ENCODE peak calls at places on chromosomes 11 and 22, in ten cellular contexts. One of them, this sample, is unnamed.

GRCh38 chr11:57325735-57326048 is 940 bp upstream of the TNKS1BP1 start:
- DNase-seq in CD4-positive, alpha-beta T cell: no peak
- DNase-seq in heart right ventricle: peak; percentile 52
- DNase-seq in effector memory CD4-positive, alpha-beta T cell: no peak
- DNase-seq in cardiac muscle cell: no peak
- DNase-seq in uterus: no peak
- DNase-seq in iPS DF 6.9: no peak
- DNase-seq in endodermal cell: no peak
- DNase-seq in SJSA1: no peak
- DNase-seq in lower lobe of right lung: peak; percentile 76
- DNase-seq in this sample: no peak

GRCh38 chr11:67053896-67054850 is 2.5 kb upstream of the RHOD start:
- DNase-seq in CD4-positive, alpha-beta T cell: peak; percentile 47
- DNase-seq in heart right ventricle: peak; percentile 34
- DNase-seq in effector memory CD4-positive, alpha-beta T cell: no peak
- DNase-seq in cardiac muscle cell: peak; percentile 79
- DNase-seq in uterus: peak; percentile 46
- DNase-seq in iPS DF 6.9: no peak
- DNase-seq in endodermal cell: peak; percentile 91
- DNase-seq in SJSA1: peak; percentile 94
- DNase-seq in lower lobe of right lung: no peak
- DNase-seq in this sample: peak; percentile 22

GRCh38 chr22:32024791-32025190 is 18.3 kb upstream of the SLC5A1 start:
- DNase-seq in CD4-positive, alpha-beta T cell: no peak
- DNase-seq in heart right ventricle: no peak
- DNase-seq in effector memory CD4-positive, alpha-beta T cell: no peak
- DNase-seq in cardiac muscle cell: peak; percentile 5
- DNase-seq in uterus: no peak
- DNase-seq in iPS DF 6.9: no peak
- DNase-seq in endodermal cell: no peak
- DNase-seq in SJSA1: no peak
- DNase-seq in lower lobe of right lung: no peak
- DNase-seq in this sample: no peak

GRCh38 chr22:30908051-30908461 is 60.5 kb downstream of the MORC2 start:
- DNase-seq in CD4-positive, alpha-beta T cell: no peak
- DNase-seq in heart right ventricle: no peak
- DNase-seq in effector memory CD4-positive, alpha-beta T cell: no peak
- DNase-seq in cardiac muscle cell: no peak
- DNase-seq in uterus: no peak
- DNase-seq in iPS DF 6.9: no peak
- DNase-seq in endodermal cell: no peak
- DNase-seq in SJSA1: no peak
- DNase-seq in lower lobe of right lung: no peak
- DNase-seq in this sample: no peak

GRCh38 chr22:44143117-44143495 is 37.6 kb upstream of the PARVG start:
- DNase-seq in CD4-positive, alpha-beta T cell: no peak
- DNase-seq in heart right ventricle: no peak
- DNase-seq in effector memory CD4-positive, alpha-beta T cell: no peak
- DNase-seq in cardiac muscle cell: no peak
- DNase-seq in uterus: no peak
- DNase-seq in iPS DF 6.9: no peak
- DNase-seq in endodermal cell: no peak
- DNase-seq in SJSA1: no peak
- DNase-seq in lower lobe of right lung: no peak
- DNase-seq in this sample: no peak

GRCh38 chr22:17883356-17883755 is 109.1 kb upstream of the BID start:
- DNase-seq in CD4-positive, alpha-beta T cell: no peak
- DNase-seq in heart right ventricle: no peak
- DNase-seq in effector memory CD4-positive, alpha-beta T cell: no peak
- DNase-seq in cardiac muscle cell: no peak
- DNase-seq in uterus: no peak
- DNase-seq in iPS DF 6.9: no peak
- DNase-seq in endodermal cell: no peak
- DNase-seq in SJSA1: no peak
- DNase-seq in lower lobe of right lung: no peak
- DNase-seq in this sample: no peak

GRCh38 chr11:71385091-71385490 is 63.1 kb downstream of the DHCR7 start:
- DNase-seq in CD4-positive, alpha-beta T cell: no peak
- DNase-seq in heart right ventricle: no peak
- DNase-seq in effector memory CD4-positive, alpha-beta T cell: no peak
- DNase-seq in cardiac muscle cell: no peak
- DNase-seq in uterus: no peak
- DNase-seq in iPS DF 6.9: no peak
- DNase-seq in endodermal cell: no peak
- DNase-seq in SJSA1: no peak
- DNase-seq in lower lobe of right lung: no peak
- DNase-seq in this sample: no peak

GRCh38 chr11:39432929-39433328 is 2026.5 kb downstream of the LRRC4C start:
- DNase-seq in CD4-positive, alpha-beta T cell: no peak
- DNase-seq in heart right ventricle: no peak
- DNase-seq in effector memory CD4-positive, alpha-beta T cell: no peak
- DNase-seq in cardiac muscle cell: no peak
- DNase-seq in uterus: no peak
- DNase-seq in iPS DF 6.9: no peak
- DNase-seq in endodermal cell: no peak
- DNase-seq in SJSA1: no peak
- DNase-seq in lower lobe of right lung: no peak
- DNase-seq in this sample: no peak

GRCh38 chr11:110951041-110951440 is 238.8 kb upstream of the ARHGAP20 start:
- DNase-seq in CD4-positive, alpha-beta T cell: no peak
- DNase-seq in heart right ventricle: no peak
- DNase-seq in effector memory CD4-positive, alpha-beta T cell: no peak
- DNase-seq in cardiac muscle cell: no peak
- DNase-seq in uterus: no peak
- DNase-seq in iPS DF 6.9: no peak
- DNase-seq in endodermal cell: no peak
- DNase-seq in SJSA1: no peak
- DNase-seq in lower lobe of right lung: no peak
- DNase-seq in this sample: no peak

GRCh38 chr11:71228961-71229360 is 23.4 kb downstream of the SHANK2 start:
- DNase-seq in CD4-positive, alpha-beta T cell: no peak
- DNase-seq in heart right ventricle: no peak
- DNase-seq in effector memory CD4-positive, alpha-beta T cell: no peak
- DNase-seq in cardiac muscle cell: no peak
- DNase-seq in uterus: no peak
- DNase-seq in iPS DF 6.9: no peak
- DNase-seq in endodermal cell: no peak
- DNase-seq in SJSA1: no peak
- DNase-seq in lower lobe of right lung: no peak
- DNase-seq in this sample: no peak

DNA sequence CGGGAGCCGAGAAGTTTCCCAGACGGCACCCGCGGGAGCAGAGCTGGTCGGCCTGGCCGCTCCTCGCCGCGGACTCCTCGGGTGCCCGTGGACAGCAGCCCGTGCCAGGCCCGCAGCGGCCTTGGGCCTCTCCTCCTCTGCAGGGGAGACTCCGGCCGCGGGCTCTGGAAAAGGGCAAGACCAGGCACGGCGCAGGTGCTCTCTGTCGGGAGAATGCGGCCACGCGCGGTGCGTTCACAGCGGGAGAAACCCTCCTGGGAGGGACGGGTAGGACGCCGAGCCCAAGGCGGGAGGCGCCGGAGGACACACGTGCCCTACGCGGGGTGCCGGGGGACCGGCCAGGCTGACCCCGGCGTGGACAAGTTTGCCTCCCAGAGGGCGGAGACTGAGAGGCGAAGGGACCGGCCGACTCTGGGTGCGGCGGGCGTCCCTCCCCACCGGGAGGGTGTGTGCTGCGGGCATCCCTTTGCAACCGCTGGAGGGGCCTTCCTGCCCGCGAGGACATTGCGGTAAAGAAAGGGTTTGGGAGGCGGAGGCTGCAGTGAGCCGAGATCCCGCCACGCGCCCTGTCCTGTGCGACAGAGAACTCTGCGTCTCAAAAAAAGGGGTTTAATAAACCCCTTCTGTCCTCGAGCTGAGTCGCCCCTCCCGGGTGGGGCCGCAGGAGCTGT is 2.3 kb downstream of the IFITM1 start:
- DNase-seq in CD4-positive, alpha-beta T cell: no peak
- DNase-seq in heart right ventricle: no peak
- DNase-seq in effector memory CD4-positive, alpha-beta T cell: peak; percentile 26
- DNase-seq in cardiac muscle cell: no peak
- DNase-seq in uterus: peak; percentile 37
- DNase-seq in iPS DF 6.9: no peak
- DNase-seq in endodermal cell: no peak
- DNase-seq in SJSA1: no peak
- DNase-seq in lower lobe of right lung: peak; percentile 54
- DNase-seq in this sample: no peak
- H3K27ac ChIP-seq in CD4-positive, alpha-beta T cell: peak overlapping the region; percentile 93
- H3K27ac ChIP-seq in heart right ventricle: peak overlapping the region; percentile 93
- H3K27ac ChIP-seq in effector memory CD4-positive, alpha-beta T cell: peak overlapping the region; percentile 77
- H3K27ac ChIP-seq in cardiac muscle cell: no peak overlapping the region
- H3K27ac ChIP-seq in uterus: peak overlapping the region; percentile 91
- H3K27ac ChIP-seq in iPS DF 6.9: no peak overlapping the region
- H3K27ac ChIP-seq in endodermal cell: peak overlapping the region; percentile 66
- H3K27ac ChIP-seq in SJSA1: no peak overlapping the region
- H3K27ac ChIP-seq in lower lobe of right lung: peak overlapping the region; percentile 82
- H3K27ac ChIP-seq in this sample: no peak overlapping the region

GRCh38 chr11:118621071-118621815 is 13.8 kb downstream of the PHLDB1 start:
- DNase-seq in CD4-positive, alpha-beta T cell: no peak
- DNase-seq in heart right ventricle: peak; percentile 93
- DNase-seq in effector memory CD4-positive, alpha-beta T cell: no peak
- DNase-seq in cardiac muscle cell: peak; percentile 94
- DNase-seq in uterus: peak; percentile 91
- DNase-seq in iPS DF 6.9: no peak
- DNase-seq in endodermal cell: peak; percentile 97
- DNase-seq in SJSA1: peak; percentile 61
- DNase-seq in lower lobe of right lung: peak; percentile 84
- DNase-seq in this sample: peak; percentile 73

GRCh38 chr11:118622376-118623290 is 15.2 kb downstream of the PHLDB1 start:
- DNase-seq in CD4-positive, alpha-beta T cell: no peak
- DNase-seq in heart right ventricle: peak; percentile 67
- DNase-seq in effector memory CD4-positive, alpha-beta T cell: no peak
- DNase-seq in cardiac muscle cell: peak; percentile 61
- DNase-seq in uterus: no peak
- DNase-seq in iPS DF 6.9: no peak
- DNase-seq in endodermal cell: no peak
- DNase-seq in SJSA1: peak; percentile 94
- DNase-seq in lower lobe of right lung: peak; percentile 62
- DNase-seq in this sample: peak; percentile 82

GRCh38 chr11:118621898-118622375 is 14.5 kb downstream of the PHLDB1 start:
- DNase-seq in CD4-positive, alpha-beta T cell: no peak
- DNase-seq in heart right ventricle: no peak
- DNase-seq in effector memory CD4-positive, alpha-beta T cell: no peak
- DNase-seq in cardiac muscle cell: no peak
- DNase-seq in uterus: no peak
- DNase-seq in iPS DF 6.9: no peak
- DNase-seq in endodermal cell: no peak
- DNase-seq in SJSA1: no peak
- DNase-seq in lower lobe of right lung: no peak
- DNase-seq in this sample: no peak

GRCh38 chr11:118625036-118625690 is 17.7 kb downstream of the PHLDB1 start:
- DNase-seq in CD4-positive, alpha-beta T cell: no peak
- DNase-seq in heart right ventricle: no peak
- DNase-seq in effector memory CD4-positive, alpha-beta T cell: no peak
- DNase-seq in cardiac muscle cell: no peak
- DNase-seq in uterus: no peak
- DNase-seq in iPS DF 6.9: no peak
- DNase-seq in endodermal cell: no peak
- DNase-seq in SJSA1: no peak
- DNase-seq in lower lobe of right lung: peak; percentile 66
- DNase-seq in this sample: peak; percentile 22

DNA sequence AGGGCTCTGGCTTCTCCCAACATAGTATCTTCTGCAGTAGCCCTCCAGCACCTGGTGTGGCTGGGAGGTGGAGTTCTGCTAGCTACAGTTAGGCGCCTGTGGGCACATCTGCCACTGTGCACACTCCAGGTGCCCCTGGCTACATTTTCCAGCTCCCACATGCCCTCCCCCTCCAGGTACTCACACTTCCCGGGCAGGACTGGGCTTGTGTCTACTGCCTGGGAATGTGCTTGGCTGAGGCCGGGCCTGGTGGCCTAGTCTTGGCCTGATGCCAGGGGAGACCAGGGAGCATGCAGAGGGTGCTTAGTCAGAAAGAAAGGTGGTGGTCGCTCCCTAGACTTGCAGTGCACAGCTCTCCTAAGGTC is 15.9 kb downstream of the PHLDB1 start:
- DNase-seq in CD4-positive, alpha-beta T cell: no peak
- DNase-seq in heart right ventricle: no peak
- DNase-seq in effector memory CD4-positive, alpha-beta T cell: no peak
- DNase-seq in cardiac muscle cell: peak; percentile 49
- DNase-seq in uterus: no peak
- DNase-seq in iPS DF 6.9: no peak
- DNase-seq in endodermal cell: no peak
- DNase-seq in SJSA1: peak; percentile 34
- DNase-seq in lower lobe of right lung: peak; percentile 45
- DNase-seq in this sample: no peak
- H3K27ac ChIP-seq in CD4-positive, alpha-beta T cell: no peak overlapping the region
- H3K27ac ChIP-seq in heart right ventricle: peak overlapping the region; percentile 93
- H3K27ac ChIP-seq in effector memory CD4-positive, alpha-beta T cell: no peak overlapping the region
- H3K27ac ChIP-seq in cardiac muscle cell: peak overlapping the region; percentile 87
- H3K27ac ChIP-seq in uterus: peak overlapping the region; percentile 86
- H3K27ac ChIP-seq in iPS DF 6.9: no peak overlapping the region
- H3K27ac ChIP-seq in endodermal cell: peak overlapping the region; percentile 27
- H3K27ac ChIP-seq in SJSA1: peak overlapping the region; percentile 78
- H3K27ac ChIP-seq in lower lobe of right lung: peak overlapping the region; percentile 80
- H3K27ac ChIP-seq in this sample: peak overlapping the region; percentile 91

GRCh38 chr11:8913961-8914660 is 3.1 kb downstream of the AKIP1 start:
- DNase-seq in CD4-positive, alpha-beta T cell: peak; percentile 61
- DNase-seq in heart right ventricle: peak; percentile 28
- DNase-seq in effector memory CD4-positive, alpha-beta T cell: no peak
- DNase-seq in cardiac muscle cell: peak; percentile 68
- DNase-seq in uterus: peak; percentile 36
- DNase-seq in iPS DF 6.9: no peak
- DNase-seq in endodermal cell: peak; percentile 87
- DNase-seq in SJSA1: no peak
- DNase-seq in lower lobe of right lung: no peak
- DNase-seq in this sample: peak; percentile 6

GRCh38 chr11:8922691-8923090 is 10.1 kb downstream of the C11orf16 start:
- DNase-seq in CD4-positive, alpha-beta T cell: no peak
- DNase-seq in heart right ventricle: no peak
- DNase-seq in effector memory CD4-positive, alpha-beta T cell: no peak
- DNase-seq in cardiac muscle cell: no peak
- DNase-seq in uterus: no peak
- DNase-seq in iPS DF 6.9: no peak
- DNase-seq in endodermal cell: no peak
- DNase-seq in SJSA1: no peak
- DNase-seq in lower lobe of right lung: no peak
- DNase-seq in this sample: no peak

GRCh38 chr11:8914661-8915018 is 3.7 kb downstream of the AKIP1 start:
- DNase-seq in CD4-positive, alpha-beta T cell: no peak
- DNase-seq in heart right ventricle: no peak
- DNase-seq in effector memory CD4-positive, alpha-beta T cell: no peak
- DNase-seq in cardiac muscle cell: no peak
- DNase-seq in uterus: no peak
- DNase-seq in iPS DF 6.9: no peak
- DNase-seq in endodermal cell: no peak
- DNase-seq in SJSA1: no peak
- DNase-seq in lower lobe of right lung: no peak
- DNase-seq in this sample: no peak

GRCh38 chr11:8917157-8917820 is 6.3 kb downstream of the AKIP1 start:
- DNase-seq in CD4-positive, alpha-beta T cell: no peak
- DNase-seq in heart right ventricle: no peak
- DNase-seq in effector memory CD4-positive, alpha-beta T cell: no peak
- DNase-seq in cardiac muscle cell: peak; percentile 94
- DNase-seq in uterus: peak; percentile 34
- DNase-seq in iPS DF 6.9: no peak
- DNase-seq in endodermal cell: peak; percentile 70
- DNase-seq in SJSA1: peak; percentile 53
- DNase-seq in lower lobe of right lung: peak; percentile 75
- DNase-seq in this sample: no peak
- H3K27ac ChIP-seq in CD4-positive, alpha-beta T cell: no peak overlapping the region
- H3K27ac ChIP-seq in heart right ventricle: peak overlapping the region; percentile 17
- H3K27ac ChIP-seq in effector memory CD4-positive, alpha-beta T cell: no peak overlapping the region
- H3K27ac ChIP-seq in cardiac muscle cell: peak overlapping the region; percentile 79
- H3K27ac ChIP-seq in uterus: peak overlapping the region; percentile 31
- H3K27ac ChIP-seq in iPS DF 6.9: no peak overlapping the region
- H3K27ac ChIP-seq in endodermal cell: peak overlapping the region; percentile 87
- H3K27ac ChIP-seq in SJSA1: peak overlapping the region; percentile 37
- H3K27ac ChIP-seq in lower lobe of right lung: peak overlapping the region; percentile 69
- H3K27ac ChIP-seq in this sample: no peak overlapping the region

GRCh38 chr11:7909585-7910325 is 21.3 kb downstream of the OR10A6 start:
- DNase-seq in CD4-positive, alpha-beta T cell: no peak
- DNase-seq in heart right ventricle: no peak
- DNase-seq in effector memory CD4-positive, alpha-beta T cell: no peak
- DNase-seq in cardiac muscle cell: no peak
- DNase-seq in uterus: no peak
- DNase-seq in iPS DF 6.9: no peak
- DNase-seq in endodermal cell: peak; percentile 58
- DNase-seq in SJSA1: no peak
- DNase-seq in lower lobe of right lung: no peak
- DNase-seq in this sample: no peak
- H3K27ac ChIP-seq in CD4-positive, alpha-beta T cell: no peak overlapping the region
- H3K27ac ChIP-seq in heart right ventricle: no peak overlapping the region
- H3K27ac ChIP-seq in effector memory CD4-positive, alpha-beta T cell: no peak overlapping the region
- H3K27ac ChIP-seq in cardiac muscle cell: no peak overlapping the region
- H3K27ac ChIP-seq in uterus: no peak overlapping the region
- H3K27ac ChIP-seq in iPS DF 6.9: no peak overlapping the region
- H3K27ac ChIP-seq in endodermal cell: no peak overlapping the region
- H3K27ac ChIP-seq in SJSA1: no peak overlapping the region
- H3K27ac ChIP-seq in lower lobe of right lung: no peak overlapping the region
- H3K27ac ChIP-seq in this sample: no peak overlapping the region